ENCODE peak calls at places on chromosomes 7 and 10, in eight cellular contexts. I, P, R, Z, N, T, U and S are unnamed samples.

GRCh38 chr10:70657036-70657435 is 15.3 kb upstream of the ADAMTS14 start:
- DNase-seq in P (no peak), U (no peak), Z (no peak), N (no peak), T (no peak), R (no peak), I (no peak), S (no peak)

GRCh38 chr10:42950606-42951485 is 126.0 kb upstream of the RET start:
- DNase-seq in N (no peak), Z (no peak), I (no peak), P (peak), T (no peak), U (no peak), R (no peak), S (no peak)

GRCh38 chr10:48609441-48609840 is 4.6 kb upstream of the ARHGAP22 start:
- DNase-seq in P (no peak), N (no peak), T (no peak), R (no peak), I (no peak), U (no peak), Z (no peak), S (no peak)

GRCh38 chr7:141875453-141875852 is 34.2 kb upstream of the PRSS37 start:
- DNase-seq in U (no peak), R (no peak), T (no peak), P (peak), I (no peak), Z (no peak), N (no peak), S (no peak)

GRCh38 chr10:132788831-132789219 is 2.9 kb upstream of the NKX6-2 start:
- DNase-seq in T (no peak), Z (no peak), U (no peak), I (no peak), R (no peak), P (peak), N (no peak), S (no peak)

GRCh38 chr10:88505265-88505664 is 77.9 kb downstream of the RNLS start:
- DNase-seq in T (no peak), U (no peak), I (no peak), N (no peak), P (no peak), Z (no peak), R (no peak), S (no peak)

GRCh38 chr10:91541481-91541880 is 91.4 kb downstream of the PPP1R3C start:
- DNase-seq in P (no peak), R (no peak), I (no peak), N (no peak), T (no peak), Z (no peak), U (peak), S (no peak)

GRCh38 chr10:52566471-52567246 is 205.9 kb downstream of the MBL2 start:
- DNase-seq in Z (peak), U (peak), T (no peak), R (no peak), I (no peak), N (peak), P (no peak), S (no peak)

GRCh38 chr7:75808106-75808505 is 5.5 kb downstream of the CCL24 start:
- DNase-seq in I (no peak), T (no peak), R (no peak), P (no peak), Z (no peak), U (peak), N (no peak), S (no peak)

GRCh38 chr10:76205361-76205760 is 773.9 kb downstream of the LRMDA start:
- DNase-seq in I (no peak), T (no peak), P (no peak), R (no peak), Z (no peak), U (no peak), N (no peak), S (no peak)